ENCODE peak calls at places on chromosome 1, in ten cellular contexts. One of them, this sample, is unnamed.

GRCh38 chr1:156458181-156458503 is 42.4 kb downstream of the MEF2D start:
- DNase-seq in ovary: no peak
- DNase-seq in A549: no peak
- DNase-seq in tibial artery: peak
- DNase-seq in A673: no peak
- DNase-seq in iPS DF 6.9: no peak
- DNase-seq in stomach: no peak
- DNase-seq in right cardiac atrium: no peak
- DNase-seq in foreskin keratinocyte: peak
- DNase-seq in cardiac muscle cell: no peak
- DNase-seq in this sample: no peak

GRCh38 chr1:65170511-65171142 is 22.6 kb downstream of the AK4 start:
- DNase-seq in ovary: no peak
- DNase-seq in A549: no peak
- DNase-seq in tibial artery: peak
- DNase-seq in A673: no peak
- DNase-seq in iPS DF 6.9: no peak
- DNase-seq in stomach: peak
- DNase-seq in right cardiac atrium: no peak
- DNase-seq in foreskin keratinocyte: no peak
- DNase-seq in cardiac muscle cell: peak
- DNase-seq in this sample: no peak

GRCh38 chr1:216216304-216216703 is 206.9 kb downstream of the USH2A start:
- DNase-seq in ovary: no peak
- DNase-seq in A549: no peak
- DNase-seq in tibial artery: no peak
- DNase-seq in A673: no peak
- DNase-seq in iPS DF 6.9: no peak
- DNase-seq in stomach: no peak
- DNase-seq in right cardiac atrium: no peak
- DNase-seq in foreskin keratinocyte: peak
- DNase-seq in cardiac muscle cell: no peak
- DNase-seq in this sample: peak

GRCh38 chr1:176199707-176200106 is 7.4 kb downstream of the COP1 start:
- DNase-seq in ovary: no peak
- DNase-seq in A549: no peak
- DNase-seq in tibial artery: no peak
- DNase-seq in A673: no peak
- DNase-seq in iPS DF 6.9: no peak
- DNase-seq in stomach: no peak
- DNase-seq in right cardiac atrium: no peak
- DNase-seq in foreskin keratinocyte: no peak
- DNase-seq in cardiac muscle cell: no peak
- DNase-seq in this sample: no peak

GRCh38 chr1:112508242-112509004 is at the start of gene WNT2B:
- DNase-seq in ovary: peak
- DNase-seq in A549: peak
- DNase-seq in tibial artery: no peak
- DNase-seq in A673: peak
- DNase-seq in iPS DF 6.9: no peak
- DNase-seq in stomach: peak
- DNase-seq in right cardiac atrium: peak
- DNase-seq in foreskin keratinocyte: no peak
- DNase-seq in cardiac muscle cell: no peak
- DNase-seq in this sample: peak

GRCh38 chr1:109134423-109134822 is 20.5 kb downstream of the ELAPOR1 start:
- DNase-seq in ovary: no peak
- DNase-seq in A549: no peak
- DNase-seq in tibial artery: no peak
- DNase-seq in A673: no peak
- DNase-seq in iPS DF 6.9: no peak
- DNase-seq in stomach: peak
- DNase-seq in right cardiac atrium: no peak
- DNase-seq in foreskin keratinocyte: no peak
- DNase-seq in cardiac muscle cell: no peak
- DNase-seq in this sample: no peak

GRCh38 chr1:225044258-225044657 is 114.8 kb downstream of the DNAH14 start:
- DNase-seq in ovary: no peak
- DNase-seq in A549: no peak
- DNase-seq in tibial artery: no peak
- DNase-seq in A673: peak
- DNase-seq in iPS DF 6.9: no peak
- DNase-seq in stomach: no peak
- DNase-seq in right cardiac atrium: no peak
- DNase-seq in foreskin keratinocyte: no peak
- DNase-seq in cardiac muscle cell: peak
- DNase-seq in this sample: no peak

GRCh38 chr1:159012495-159012894 is 2.8 kb downstream of the IFI16 start:
- DNase-seq in ovary: no peak
- DNase-seq in A549: no peak
- DNase-seq in tibial artery: no peak
- DNase-seq in A673: peak
- DNase-seq in iPS DF 6.9: no peak
- DNase-seq in stomach: no peak
- DNase-seq in right cardiac atrium: no peak
- DNase-seq in foreskin keratinocyte: peak
- DNase-seq in cardiac muscle cell: peak
- DNase-seq in this sample: no peak

GRCh38 chr1:97806996-97807395 is 113.8 kb downstream of the DPYD start:
- DNase-seq in ovary: no peak
- DNase-seq in A549: no peak
- DNase-seq in tibial artery: no peak
- DNase-seq in A673: no peak
- DNase-seq in iPS DF 6.9: no peak
- DNase-seq in stomach: no peak
- DNase-seq in right cardiac atrium: no peak
- DNase-seq in foreskin keratinocyte: no peak
- DNase-seq in cardiac muscle cell: peak
- DNase-seq in this sample: no peak

GRCh38 chr1:191641420-191642215 is 516.6 kb upstream of the RGS18 start:
- DNase-seq in ovary: no peak
- DNase-seq in A549: no peak
- DNase-seq in tibial artery: no peak
- DNase-seq in A673: no peak
- DNase-seq in iPS DF 6.9: no peak
- DNase-seq in stomach: no peak
- DNase-seq in right cardiac atrium: no peak
- DNase-seq in foreskin keratinocyte: peak
- DNase-seq in cardiac muscle cell: no peak
- DNase-seq in this sample: peak

GRCh38 chr1:104648269-104648691 is 898.6 kb downstream of the AMY1C start:
- DNase-seq in ovary: no peak
- DNase-seq in A549: peak
- DNase-seq in tibial artery: no peak
- DNase-seq in A673: peak
- DNase-seq in iPS DF 6.9: peak
- DNase-seq in stomach: no peak
- DNase-seq in right cardiac atrium: no peak
- DNase-seq in foreskin keratinocyte: peak
- DNase-seq in cardiac muscle cell: peak
- DNase-seq in this sample: peak

GRCh38 chr1:180213401-180214177 is 16.5 kb upstream of the LHX4 start:
- DNase-seq in ovary: no peak
- DNase-seq in A549: peak
- DNase-seq in tibial artery: peak
- DNase-seq in A673: peak
- DNase-seq in iPS DF 6.9: no peak
- DNase-seq in stomach: no peak
- DNase-seq in right cardiac atrium: no peak
- DNase-seq in foreskin keratinocyte: no peak
- DNase-seq in cardiac muscle cell: peak
- DNase-seq in this sample: peak

GRCh38 chr1:78236711-78237110 is 190.9 kb downstream of the GIPC2 start:
- DNase-seq in ovary: no peak
- DNase-seq in A549: no peak
- DNase-seq in tibial artery: no peak
- DNase-seq in A673: no peak
- DNase-seq in iPS DF 6.9: no peak
- DNase-seq in stomach: no peak
- DNase-seq in right cardiac atrium: no peak
- DNase-seq in foreskin keratinocyte: no peak
- DNase-seq in cardiac muscle cell: no peak
- DNase-seq in this sample: peak

GRCh38 chr1:188295157-188295556 is 1466.4 kb downstream of the PLA2G4A start:
- DNase-seq in ovary: no peak
- DNase-seq in A549: no peak
- DNase-seq in tibial artery: no peak
- DNase-seq in A673: no peak
- DNase-seq in iPS DF 6.9: no peak
- DNase-seq in stomach: no peak
- DNase-seq in right cardiac atrium: no peak
- DNase-seq in foreskin keratinocyte: no peak
- DNase-seq in cardiac muscle cell: no peak
- DNase-seq in this sample: no peak

GRCh38 chr1:9194024-9194423 is 40.5 kb upstream of the H6PD start:
- DNase-seq in ovary: no peak
- DNase-seq in A549: no peak
- DNase-seq in tibial artery: no peak
- DNase-seq in A673: no peak
- DNase-seq in iPS DF 6.9: no peak
- DNase-seq in stomach: no peak
- DNase-seq in right cardiac atrium: no peak
- DNase-seq in foreskin keratinocyte: no peak
- DNase-seq in cardiac muscle cell: no peak
- DNase-seq in this sample: no peak

GRCh38 chr1:212002536-212002935 is 32.8 kb downstream of the INTS7 start:
- DNase-seq in ovary: no peak
- DNase-seq in A549: no peak
- DNase-seq in tibial artery: no peak
- DNase-seq in A673: peak
- DNase-seq in iPS DF 6.9: no peak
- DNase-seq in stomach: no peak
- DNase-seq in right cardiac atrium: no peak
- DNase-seq in foreskin keratinocyte: no peak
- DNase-seq in cardiac muscle cell: peak
- DNase-seq in this sample: no peak

GRCh38 chr1:54663723-54664122 is 22.1 kb downstream of the MROH7 start:
- DNase-seq in ovary: no peak
- DNase-seq in A549: no peak
- DNase-seq in tibial artery: no peak
- DNase-seq in A673: no peak
- DNase-seq in iPS DF 6.9: no peak
- DNase-seq in stomach: no peak
- DNase-seq in right cardiac atrium: no peak
- DNase-seq in foreskin keratinocyte: no peak
- DNase-seq in cardiac muscle cell: no peak
- DNase-seq in this sample: no peak

GRCh38 chr1:167225920-167226319 is 5.2 kb downstream of the POU2F1 start:
- DNase-seq in ovary: no peak
- DNase-seq in A549: no peak
- DNase-seq in tibial artery: no peak
- DNase-seq in A673: no peak
- DNase-seq in iPS DF 6.9: no peak
- DNase-seq in stomach: no peak
- DNase-seq in right cardiac atrium: no peak
- DNase-seq in foreskin keratinocyte: no peak
- DNase-seq in cardiac muscle cell: no peak
- DNase-seq in this sample: no peak

GRCh38 chr1:9597361-9598315 is 8.9 kb downstream of the TMEM201 start:
- DNase-seq in ovary: no peak
- DNase-seq in A549: no peak
- DNase-seq in tibial artery: no peak
- DNase-seq in A673: no peak
- DNase-seq in iPS DF 6.9: no peak
- DNase-seq in stomach: no peak
- DNase-seq in right cardiac atrium: peak
- DNase-seq in foreskin keratinocyte: no peak
- DNase-seq in cardiac muscle cell: no peak
- DNase-seq in this sample: no peak

GRCh38 chr1:164589408-164589807 is 30.4 kb downstream of the PBX1 start:
- DNase-seq in ovary: no peak
- DNase-seq in A549: no peak
- DNase-seq in tibial artery: no peak
- DNase-seq in A673: no peak
- DNase-seq in iPS DF 6.9: no peak
- DNase-seq in stomach: no peak
- DNase-seq in right cardiac atrium: no peak
- DNase-seq in foreskin keratinocyte: no peak
- DNase-seq in cardiac muscle cell: no peak
- DNase-seq in this sample: no peak
- H3K27ac ChIP-seq in ovary: peak
- H3K27ac ChIP-seq in A549: no peak
- H3K27ac ChIP-seq in tibial artery: peak
- H3K27ac ChIP-seq in A673: no peak
- H3K27ac ChIP-seq in iPS DF 6.9: no peak
- H3K27ac ChIP-seq in stomach: peak
- H3K27ac ChIP-seq in right cardiac atrium: no peak
- H3K27ac ChIP-seq in foreskin keratinocyte: no peak
- H3K27ac ChIP-seq in cardiac muscle cell: peak
- H3K27ac ChIP-seq in this sample: no peak

GRCh38 chr1:51535006-51535592 is 16.0 kb upstream of the EPS15 start:
- DNase-seq in ovary: peak
- DNase-seq in A549: peak
- DNase-seq in tibial artery: peak
- DNase-seq in A673: peak
- DNase-seq in iPS DF 6.9: no peak
- DNase-seq in stomach: peak
- DNase-seq in right cardiac atrium: peak
- DNase-seq in foreskin keratinocyte: peak
- DNase-seq in cardiac muscle cell: peak
- DNase-seq in this sample: peak
- H3K27ac ChIP-seq in ovary: no peak
- H3K27ac ChIP-seq in A549: no peak
- H3K27ac ChIP-seq in tibial artery: peak
- H3K27ac ChIP-seq in A673: no peak
- H3K27ac ChIP-seq in iPS DF 6.9: no peak
- H3K27ac ChIP-seq in stomach: no peak
- H3K27ac ChIP-seq in right cardiac atrium: no peak
- H3K27ac ChIP-seq in foreskin keratinocyte: no peak
- H3K27ac ChIP-seq in cardiac muscle cell: no peak
- H3K27ac ChIP-seq in this sample: no peak

DNA sequence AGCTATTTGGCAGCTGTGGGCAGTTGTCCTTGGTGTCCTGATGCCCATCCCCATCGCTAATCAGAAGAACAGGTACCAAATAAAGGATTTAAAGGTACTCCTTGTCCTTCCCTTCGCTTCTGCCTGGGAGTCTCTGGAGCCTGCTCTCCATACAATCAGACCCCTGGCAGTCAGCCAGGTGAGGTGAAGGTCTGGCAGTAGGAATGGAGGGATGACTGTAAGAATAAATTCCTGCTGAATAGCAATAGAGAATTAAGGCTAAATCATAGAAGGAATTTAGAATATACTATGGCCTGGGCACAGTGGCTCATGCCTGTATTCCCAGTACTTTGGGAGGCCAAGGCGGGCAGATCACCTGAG is 9.2 kb downstream of the THBS3 start:
- DNase-seq in ovary: no peak
- DNase-seq in A549: no peak
- DNase-seq in tibial artery: no peak
- DNase-seq in A673: no peak
- DNase-seq in iPS DF 6.9: no peak
- DNase-seq in stomach: no peak
- DNase-seq in right cardiac atrium: no peak
- DNase-seq in foreskin keratinocyte: no peak
- DNase-seq in cardiac muscle cell: no peak
- DNase-seq in this sample: no peak
- H3K27ac ChIP-seq in ovary: no peak
- H3K27ac ChIP-seq in A549: no peak
- H3K27ac ChIP-seq in tibial artery: no peak
- H3K27ac ChIP-seq in A673: no peak
- H3K27ac ChIP-seq in iPS DF 6.9: no peak
- H3K27ac ChIP-seq in stomach: no peak
- H3K27ac ChIP-seq in right cardiac atrium: no peak
- H3K27ac ChIP-seq in foreskin keratinocyte: no peak
- H3K27ac ChIP-seq in cardiac muscle cell: no peak
- H3K27ac ChIP-seq in this sample: peak

GRCh38 chr1:56452027-56453011 is 127.0 kb downstream of the PLPP3 start:
- DNase-seq in ovary: no peak
- DNase-seq in A549: no peak
- DNase-seq in tibial artery: no peak
- DNase-seq in A673: no peak
- DNase-seq in iPS DF 6.9: no peak
- DNase-seq in stomach: no peak
- DNase-seq in right cardiac atrium: no peak
- DNase-seq in foreskin keratinocyte: no peak
- DNase-seq in cardiac muscle cell: no peak
- DNase-seq in this sample: no peak
- H3K27ac ChIP-seq in ovary: no peak
- H3K27ac ChIP-seq in A549: peak
- H3K27ac ChIP-seq in tibial artery: no peak
- H3K27ac ChIP-seq in A673: no peak
- H3K27ac ChIP-seq in iPS DF 6.9: no peak
- H3K27ac ChIP-seq in stomach: peak
- H3K27ac ChIP-seq in right cardiac atrium: no peak
- H3K27ac ChIP-seq in foreskin keratinocyte: no peak
- H3K27ac ChIP-seq in cardiac muscle cell: peak
- H3K27ac ChIP-seq in this sample: no peak